ENCODE peak calls at places on chromosomes 13 and 19, in six cellular contexts. Z is GM10248; S is left lung; Y is kidney glomerular epithelial cell; H is GM03348; O is activated CD8-positive, alpha-beta T cell treated with anti-CD3 and anti-CD28 coated beads, Interleukin-2, amount 10 ng/mL, durations not matched to agents 7 days and 5 days. P is an unnamed sample.

GRCh38 chr13:73751290-73751689 is 382.9 kb downstream of the KLF12 start:
- DNase-seq in Y (no peak), Z (no peak), S (no peak), O (no peak), H (no peak), P (no peak)

GRCh38 chr13:99331881-99332293 is 24.7 kb upstream of the GPR183 start:
- DNase-seq in O (no peak), S (no peak), H (no peak), Y (no peak), Z (no peak), P (no peak)

GRCh38 chr19:12597594-12597993 is 13.0 kb downstream of the ZNF490 start:
- DNase-seq in Y (no peak), O (no peak), S (no peak), H (no peak), Z (no peak), P (no peak)

GRCh38 chr13:65808061-65808460 is 1422.1 kb downstream of the PCDH9 start:
- DNase-seq in Z (no peak), S (no peak), O (no peak), Y (peak; percentile 52), H (peak; percentile 41), P (peak; percentile 17)

GRCh38 chr19:4908311-4908710 is 990 bp upstream of the UHRF1 start:
- DNase-seq in Z (no peak), Y (no peak), O (no peak), H (no peak), S (no peak), P (no peak)

GRCh38 chr19:11446652-11447301 is 11.3 kb downstream of the PRKCSH start:
- DNase-seq in O (peak; percentile 49), Z (peak; percentile 70), S (no peak), H (peak; percentile 88), Y (no peak), P (peak; percentile 81)

GRCh38 chr13:79589605-79590511 is 108.9 kb downstream of the NDFIP2 start:
- DNase-seq in Y (no peak), Z (no peak), H (no peak), O (no peak), S (no peak), P (no peak)

GRCh38 chr19:6212403-6213265 is 67.1 kb downstream of the MLLT1 start:
- DNase-seq in H (no peak), Z (no peak), Y (no peak), S (peak; percentile 23), O (no peak), P (no peak)

GRCh38 chr19:6233051-6233826 is 46.5 kb downstream of the MLLT1 start:
- DNase-seq in O (no peak), Y (no peak), H (peak; percentile 61), S (peak; percentile 55), Z (no peak), P (peak; percentile 47)

P was measured in AG08395.